ENCODE peak calls at places on chromosome 1, in nine cellular contexts. One of them, this sample, is unnamed.

GRCh38 chr1:54163051-54163450 is 10.3 kb upstream of the CDCP2 start:
- DNase-seq in effector memory CD8-positive, alpha-beta T cell: no peak
- DNase-seq in fibroblast of the conjunctiva: no peak
- DNase-seq in tibial nerve: no peak
- DNase-seq in EH: no peak
- DNase-seq in CD4-positive, alpha-beta memory T cell: no peak
- DNase-seq in sciatic nerve: no peak
- DNase-seq in amniotic stem cell: no peak
- DNase-seq in HCT116: no peak
- DNase-seq in this sample: no peak

GRCh38 chr1:37239225-37239740 is 205.0 kb upstream of the GRIK3 start:
- DNase-seq in CD4-positive, alpha-beta memory T cell: no peak
- DNase-seq in effector memory CD8-positive, alpha-beta T cell: no peak
- DNase-seq in tibial nerve: no peak
- DNase-seq in EH: no peak
- DNase-seq in HCT116: no peak
- DNase-seq in amniotic stem cell: no peak
- DNase-seq in fibroblast of the conjunctiva: no peak
- DNase-seq in sciatic nerve: no peak
- DNase-seq in this sample: no peak

GRCh38 chr1:9652379-9653194 is 1.1 kb downstream of the PIK3CD start:
- DNase-seq in sciatic nerve: peak; percentile 65
- DNase-seq in tibial nerve: no peak
- DNase-seq in effector memory CD8-positive, alpha-beta T cell: peak; percentile 73
- DNase-seq in fibroblast of the conjunctiva: no peak
- DNase-seq in amniotic stem cell: no peak
- DNase-seq in HCT116: no peak
- DNase-seq in CD4-positive, alpha-beta memory T cell: peak; percentile 84
- DNase-seq in EH: peak; percentile 27
- DNase-seq in this sample: no peak

GRCh38 chr1:105793541-105794146 is 1262.8 kb upstream of the PRMT6 start:
- DNase-seq in EH: peak; percentile 24
- DNase-seq in sciatic nerve: no peak
- DNase-seq in fibroblast of the conjunctiva: peak; percentile 3
- DNase-seq in HCT116: no peak
- DNase-seq in effector memory CD8-positive, alpha-beta T cell: no peak
- DNase-seq in amniotic stem cell: no peak
- DNase-seq in tibial nerve: no peak
- DNase-seq in CD4-positive, alpha-beta memory T cell: no peak
- DNase-seq in this sample: peak; percentile 3

GRCh38 chr1:50147451-50147850 is 38.7 kb downstream of the ELAVL4 start:
- DNase-seq in HCT116: no peak
- DNase-seq in CD4-positive, alpha-beta memory T cell: no peak
- DNase-seq in tibial nerve: no peak
- DNase-seq in effector memory CD8-positive, alpha-beta T cell: no peak
- DNase-seq in fibroblast of the conjunctiva: no peak
- DNase-seq in EH: no peak
- DNase-seq in sciatic nerve: no peak
- DNase-seq in amniotic stem cell: no peak
- DNase-seq in this sample: no peak

GRCh38 chr1:212007896-212008295 is 27.5 kb downstream of the INTS7 start:
- DNase-seq in EH: no peak
- DNase-seq in HCT116: no peak
- DNase-seq in effector memory CD8-positive, alpha-beta T cell: no peak
- DNase-seq in tibial nerve: no peak
- DNase-seq in amniotic stem cell: no peak
- DNase-seq in fibroblast of the conjunctiva: no peak
- DNase-seq in CD4-positive, alpha-beta memory T cell: no peak
- DNase-seq in sciatic nerve: no peak
- DNase-seq in this sample: no peak

GRCh38 chr1:201982082-201982922 is at the start of gene RNPEP:
- DNase-seq in sciatic nerve: peak; percentile 87
- DNase-seq in HCT116: no peak
- DNase-seq in EH: peak; percentile 78
- DNase-seq in effector memory CD8-positive, alpha-beta T cell: peak; percentile 52
- DNase-seq in fibroblast of the conjunctiva: no peak
- DNase-seq in amniotic stem cell: peak; percentile 43
- DNase-seq in CD4-positive, alpha-beta memory T cell: peak; percentile 54
- DNase-seq in tibial nerve: peak; percentile 56
- DNase-seq in this sample: peak; percentile 64

GRCh38 chr1:218361298-218362065 is 16.3 kb downstream of the TGFB2 start:
- DNase-seq in tibial nerve: no peak
- DNase-seq in HCT116: peak; percentile 31
- DNase-seq in fibroblast of the conjunctiva: no peak
- DNase-seq in sciatic nerve: no peak
- DNase-seq in effector memory CD8-positive, alpha-beta T cell: no peak
- DNase-seq in EH: peak; percentile 71
- DNase-seq in amniotic stem cell: no peak
- DNase-seq in CD4-positive, alpha-beta memory T cell: no peak
- DNase-seq in this sample: peak; percentile 61

GRCh38 chr1:202349263-202349928 is 897 bp downstream of the PPP1R12B start:
- DNase-seq in tibial nerve: no peak
- DNase-seq in HCT116: no peak
- DNase-seq in sciatic nerve: no peak
- DNase-seq in amniotic stem cell: peak; percentile 42
- DNase-seq in effector memory CD8-positive, alpha-beta T cell: no peak
- DNase-seq in fibroblast of the conjunctiva: peak; percentile 78
- DNase-seq in EH: peak; percentile 64
- DNase-seq in CD4-positive, alpha-beta memory T cell: no peak
- DNase-seq in this sample: peak; percentile 75

GRCh38 chr1:158998781-158999161 is 10.9 kb upstream of the IFI16 start:
- DNase-seq in EH: peak; percentile 68
- DNase-seq in sciatic nerve: peak; percentile 75
- DNase-seq in CD4-positive, alpha-beta memory T cell: peak; percentile 71
- DNase-seq in HCT116: peak; percentile 32
- DNase-seq in amniotic stem cell: peak; percentile 35
- DNase-seq in effector memory CD8-positive, alpha-beta T cell: peak; percentile 68
- DNase-seq in fibroblast of the conjunctiva: peak; percentile 33
- DNase-seq in tibial nerve: peak; percentile 54
- DNase-seq in this sample: peak; percentile 52

GRCh38 chr1:213381572-213382084 is 330.6 kb downstream of the RPS6KC1 start:
- DNase-seq in effector memory CD8-positive, alpha-beta T cell: no peak
- DNase-seq in tibial nerve: no peak
- DNase-seq in amniotic stem cell: no peak
- DNase-seq in CD4-positive, alpha-beta memory T cell: no peak
- DNase-seq in fibroblast of the conjunctiva: no peak
- DNase-seq in EH: peak; percentile 9
- DNase-seq in sciatic nerve: no peak
- DNase-seq in HCT116: no peak
- DNase-seq in this sample: no peak

GRCh38 chr1:233113009-233113712 is 162.8 kb downstream of the NTPCR start:
- DNase-seq in tibial nerve: peak; percentile 57
- DNase-seq in HCT116: peak; percentile 94
- DNase-seq in effector memory CD8-positive, alpha-beta T cell: no peak
- DNase-seq in CD4-positive, alpha-beta memory T cell: no peak
- DNase-seq in sciatic nerve: peak; percentile 80
- DNase-seq in amniotic stem cell: peak; percentile 79
- DNase-seq in fibroblast of the conjunctiva: peak; percentile 96
- DNase-seq in EH: peak; percentile 99
- DNase-seq in this sample: peak; percentile 99

GRCh38 chr1:200838676-200839445 is 33.9 kb upstream of the GPR25 start:
- DNase-seq in amniotic stem cell: peak; percentile 3
- DNase-seq in sciatic nerve: no peak
- DNase-seq in EH: peak; percentile 83
- DNase-seq in HCT116: no peak
- DNase-seq in CD4-positive, alpha-beta memory T cell: no peak
- DNase-seq in fibroblast of the conjunctiva: no peak
- DNase-seq in tibial nerve: no peak
- DNase-seq in effector memory CD8-positive, alpha-beta T cell: no peak
- DNase-seq in this sample: peak; percentile 28

GRCh38 chr1:33392639-33393038 is 38.3 kb downstream of the PHC2 start:
- DNase-seq in fibroblast of the conjunctiva: no peak
- DNase-seq in tibial nerve: no peak
- DNase-seq in EH: peak; percentile 67
- DNase-seq in amniotic stem cell: no peak
- DNase-seq in HCT116: no peak
- DNase-seq in effector memory CD8-positive, alpha-beta T cell: no peak
- DNase-seq in CD4-positive, alpha-beta memory T cell: no peak
- DNase-seq in sciatic nerve: no peak
- DNase-seq in this sample: no peak

GRCh38 chr1:29639156-29639736 is 402.9 kb downstream of the PTPRU start:
- DNase-seq in EH: no peak
- DNase-seq in effector memory CD8-positive, alpha-beta T cell: no peak
- DNase-seq in amniotic stem cell: no peak
- DNase-seq in sciatic nerve: no peak
- DNase-seq in fibroblast of the conjunctiva: no peak
- DNase-seq in CD4-positive, alpha-beta memory T cell: no peak
- DNase-seq in HCT116: peak; percentile 43
- DNase-seq in tibial nerve: no peak
- DNase-seq in this sample: no peak

GRCh38 chr1:171645553-171646336 is 6.7 kb downstream of the MYOC start:
- DNase-seq in amniotic stem cell: no peak
- DNase-seq in EH: peak; percentile 80
- DNase-seq in effector memory CD8-positive, alpha-beta T cell: no peak
- DNase-seq in tibial nerve: no peak
- DNase-seq in sciatic nerve: peak; percentile 74
- DNase-seq in HCT116: no peak
- DNase-seq in fibroblast of the conjunctiva: peak; percentile 49
- DNase-seq in CD4-positive, alpha-beta memory T cell: no peak
- DNase-seq in this sample: peak; percentile 71

GRCh38 chr1:96464159-96464558 is 257.4 kb upstream of the PTBP2 start:
- DNase-seq in amniotic stem cell: no peak
- DNase-seq in sciatic nerve: no peak
- DNase-seq in tibial nerve: no peak
- DNase-seq in CD4-positive, alpha-beta memory T cell: no peak
- DNase-seq in effector memory CD8-positive, alpha-beta T cell: no peak
- DNase-seq in EH: no peak
- DNase-seq in HCT116: no peak
- DNase-seq in fibroblast of the conjunctiva: no peak
- DNase-seq in this sample: no peak

GRCh38 chr1:205456383-205456867 is 580 bp upstream of the BLACAT1 start:
- DNase-seq in sciatic nerve: no peak
- DNase-seq in fibroblast of the conjunctiva: no peak
- DNase-seq in EH: no peak
- DNase-seq in effector memory CD8-positive, alpha-beta T cell: no peak
- DNase-seq in HCT116: no peak
- DNase-seq in amniotic stem cell: no peak
- DNase-seq in tibial nerve: no peak
- DNase-seq in CD4-positive, alpha-beta memory T cell: no peak
- DNase-seq in this sample: no peak

GRCh38 chr1:211875541-211875940 is 45.0 kb upstream of the LPGAT1 start:
- DNase-seq in effector memory CD8-positive, alpha-beta T cell: no peak
- DNase-seq in sciatic nerve: no peak
- DNase-seq in HCT116: no peak
- DNase-seq in amniotic stem cell: no peak
- DNase-seq in EH: no peak
- DNase-seq in CD4-positive, alpha-beta memory T cell: no peak
- DNase-seq in fibroblast of the conjunctiva: no peak
- DNase-seq in tibial nerve: no peak
- DNase-seq in this sample: no peak

GRCh38 chr1:236489710-236490377 is 33.9 kb upstream of the LGALS8 start:
- DNase-seq in fibroblast of the conjunctiva: peak; percentile 41
- DNase-seq in tibial nerve: no peak
- DNase-seq in sciatic nerve: no peak
- DNase-seq in amniotic stem cell: peak; percentile 46
- DNase-seq in EH: peak; percentile 60
- DNase-seq in HCT116: peak; percentile 63
- DNase-seq in CD4-positive, alpha-beta memory T cell: peak; percentile 45
- DNase-seq in effector memory CD8-positive, alpha-beta T cell: peak; percentile 20
- DNase-seq in this sample: peak; percentile 51

GRCh38 chr1:160868141-160868540 is 5.5 kb upstream of the CD244 start:
- DNase-seq in CD4-positive, alpha-beta memory T cell: no peak
- DNase-seq in amniotic stem cell: no peak
- DNase-seq in tibial nerve: no peak
- DNase-seq in HCT116: no peak
- DNase-seq in sciatic nerve: no peak
- DNase-seq in EH: no peak
- DNase-seq in fibroblast of the conjunctiva: no peak
- DNase-seq in effector memory CD8-positive, alpha-beta T cell: no peak
- DNase-seq in this sample: no peak

GRCh38 chr1:222288056-222288455 is 259.8 kb downstream of the HHIPL2 start:
- DNase-seq in HCT116: peak; percentile 21
- DNase-seq in sciatic nerve: no peak
- DNase-seq in tibial nerve: no peak
- DNase-seq in effector memory CD8-positive, alpha-beta T cell: no peak
- DNase-seq in EH: peak; percentile 80
- DNase-seq in amniotic stem cell: peak; percentile 17
- DNase-seq in CD4-positive, alpha-beta memory T cell: no peak
- DNase-seq in fibroblast of the conjunctiva: peak; percentile 5
- DNase-seq in this sample: peak; percentile 88

GRCh38 chr1:117967900-117968299 is 38.4 kb downstream of the WDR3 start:
- DNase-seq in fibroblast of the conjunctiva: peak; percentile 73
- DNase-seq in sciatic nerve: no peak
- DNase-seq in tibial nerve: no peak
- DNase-seq in effector memory CD8-positive, alpha-beta T cell: no peak
- DNase-seq in CD4-positive, alpha-beta memory T cell: no peak
- DNase-seq in EH: peak; percentile 1
- DNase-seq in amniotic stem cell: no peak
- DNase-seq in HCT116: no peak
- DNase-seq in this sample: peak; percentile 24

GRCh38 chr1:27298632-27299384 is 23.2 kb upstream of the TMEM222 start:
- DNase-seq in HCT116: no peak
- DNase-seq in sciatic nerve: no peak
- DNase-seq in EH: no peak
- DNase-seq in effector memory CD8-positive, alpha-beta T cell: no peak
- DNase-seq in tibial nerve: no peak
- DNase-seq in CD4-positive, alpha-beta memory T cell: no peak
- DNase-seq in amniotic stem cell: no peak
- DNase-seq in fibroblast of the conjunctiva: no peak
- DNase-seq in this sample: no peak

GRCh38 chr1:62045579-62045978 is 149.1 kb upstream of the L1TD1 start:
- DNase-seq in HCT116: no peak
- DNase-seq in amniotic stem cell: no peak
- DNase-seq in sciatic nerve: no peak
- DNase-seq in fibroblast of the conjunctiva: no peak
- DNase-seq in CD4-positive, alpha-beta memory T cell: no peak
- DNase-seq in tibial nerve: no peak
- DNase-seq in EH: peak; percentile 2
- DNase-seq in effector memory CD8-positive, alpha-beta T cell: no peak
- DNase-seq in this sample: peak; percentile 24

GRCh38 chr1:27154991-27155781 is at the start of gene SLC9A1:
- DNase-seq in sciatic nerve: peak; percentile 97
- DNase-seq in EH: peak; percentile 90
- DNase-seq in tibial nerve: peak; percentile 90
- DNase-seq in CD4-positive, alpha-beta memory T cell: peak; percentile 93
- DNase-seq in HCT116: peak; percentile 76
- DNase-seq in fibroblast of the conjunctiva: peak; percentile 85
- DNase-seq in effector memory CD8-positive, alpha-beta T cell: peak; percentile 92
- DNase-seq in amniotic stem cell: peak; percentile 86
- DNase-seq in this sample: peak; percentile 85

GRCh38 chr1:65209005-65209885 is 61.2 kb downstream of the AK4 start:
- DNase-seq in amniotic stem cell: peak; percentile 17
- DNase-seq in fibroblast of the conjunctiva: peak; percentile 24
- DNase-seq in tibial nerve: no peak
- DNase-seq in CD4-positive, alpha-beta memory T cell: no peak
- DNase-seq in effector memory CD8-positive, alpha-beta T cell: no peak
- DNase-seq in EH: peak; percentile 54
- DNase-seq in HCT116: peak; percentile 31
- DNase-seq in sciatic nerve: no peak
- DNase-seq in this sample: peak; percentile 56

GRCh38 chr1:33586795-33587194 is 114.3 kb downstream of the ZSCAN20 start:
- DNase-seq in tibial nerve: no peak
- DNase-seq in sciatic nerve: no peak
- DNase-seq in effector memory CD8-positive, alpha-beta T cell: no peak
- DNase-seq in CD4-positive, alpha-beta memory T cell: no peak
- DNase-seq in HCT116: no peak
- DNase-seq in EH: no peak
- DNase-seq in amniotic stem cell: no peak
- DNase-seq in fibroblast of the conjunctiva: no peak
- DNase-seq in this sample: no peak

GRCh38 chr1:222124602-222125001 is 382.7 kb upstream of the DUSP10 start:
- DNase-seq in sciatic nerve: no peak
- DNase-seq in effector memory CD8-positive, alpha-beta T cell: no peak
- DNase-seq in tibial nerve: no peak
- DNase-seq in amniotic stem cell: no peak
- DNase-seq in fibroblast of the conjunctiva: no peak
- DNase-seq in HCT116: no peak
- DNase-seq in EH: peak; percentile 13
- DNase-seq in CD4-positive, alpha-beta memory T cell: no peak
- DNase-seq in this sample: peak; percentile 8

GRCh38 chr1:22723151-22723550 is 12.5 kb downstream of the EPHB2 start:
- DNase-seq in CD4-positive, alpha-beta memory T cell: no peak
- DNase-seq in amniotic stem cell: no peak
- DNase-seq in HCT116: no peak
- DNase-seq in EH: no peak
- DNase-seq in tibial nerve: no peak
- DNase-seq in effector memory CD8-positive, alpha-beta T cell: no peak
- DNase-seq in sciatic nerve: no peak
- DNase-seq in fibroblast of the conjunctiva: no peak
- DNase-seq in this sample: no peak

GRCh38 chr1:170929412-170929834 is 5.9 kb upstream of the MROH9 start:
- DNase-seq in EH: peak; percentile 95
- DNase-seq in tibial nerve: no peak
- DNase-seq in HCT116: no peak
- DNase-seq in fibroblast of the conjunctiva: peak; percentile 20
- DNase-seq in amniotic stem cell: peak; percentile 34
- DNase-seq in sciatic nerve: no peak
- DNase-seq in effector memory CD8-positive, alpha-beta T cell: no peak
- DNase-seq in CD4-positive, alpha-beta memory T cell: no peak
- DNase-seq in this sample: peak; percentile 35

This sample was measured in RPMI7951.